ENCODE peak calls at places on chromosome 9, in four cellular contexts. M, A, B and O are unnamed samples.

GRCh38 chr9:82540175-82540574 is 522.8 kb downstream of the RASEF start:
- DNase-seq in M (no peak), A (no peak), B (no peak), O (no peak)

GRCh38 chr9:108617661-108618060 is 238.1 kb downstream of the ACTL7B start:
- DNase-seq in M (no peak), A (no peak), B (no peak), O (no peak)

GRCh38 chr9:136138566-136138965 is 19.9 kb upstream of the TMEM250 start:
- DNase-seq in M (peak; percentile 49), A (no peak), B (no peak), O (no peak)

GRCh38 chr9:106880081-106880480 is 17.1 kb downstream of the ZNF462 start:
- DNase-seq in M (no peak), A (no peak), B (no peak), O (no peak)

GRCh38 chr9:93579711-93580516 is 3.5 kb downstream of the PHF2 start:
- DNase-seq in M (peak; percentile 2), A (no peak), B (no peak), O (no peak)

GRCh38 chr9:37324261-37324683 is 98.2 kb upstream of the GRHPR start:
- DNase-seq in M (no peak), A (peak; percentile 43), B (no peak), O (peak; percentile 72)

GRCh38 chr9:27765266-27765665 is 192.0 kb upstream of the C9orf72 start:
- DNase-seq in M (no peak), A (no peak), B (no peak), O (no peak)

GRCh38 chr9:3043369-3043768 is 199.5 kb upstream of the PUM3 start:
- DNase-seq in M (no peak), A (no peak), B (peak; percentile 4), O (no peak)

GRCh38 chr9:16559418-16560188 is 310.9 kb downstream of the BNC2 start:
- DNase-seq in M (no peak), A (no peak), B (no peak), O (no peak)

GRCh38 chr9:122767821-122768220 is 20.9 kb upstream of the OR5C1 start:
- DNase-seq in M (no peak), A (no peak), B (no peak), O (no peak)

GRCh38 chr9:78783743-78784142 is 486.8 kb downstream of the PSAT1 start:
- DNase-seq in M (no peak), A (no peak), B (no peak), O (no peak)

GRCh38 chr9:73149371-73150067 is 2.1 kb upstream of the ANXA1 start:
- DNase-seq in M (no peak), A (peak; percentile 21), B (peak; percentile 86), O (peak; percentile 22)

GRCh38 chr9:36214571-36214970 is 23.9 kb downstream of the CLTA start:
- DNase-seq in M (no peak), A (no peak), B (peak; percentile 73), O (no peak)

GRCh38 chr9:29325855-29326254 is 1752.6 kb upstream of the C9orf72 start:
- DNase-seq in M (no peak), A (no peak), B (no peak), O (no peak)

GRCh38 chr9:34510032-34510431 is 12.8 kb downstream of the ENHO start:
- DNase-seq in M (no peak), A (no peak), B (no peak), O (no peak)

GRCh38 chr9:130522233-130522808 is 57.1 kb upstream of the FUBP3 start:
- DNase-seq in M (no peak), A (no peak), B (no peak), O (no peak)

GRCh38 chr9:97615439-97616072 is 17.6 kb downstream of the TSTD2 start:
- DNase-seq in M (peak; percentile 59), A (no peak), B (peak; percentile 66), O (no peak)

GRCh38 chr9:94545940-94546339 is 8.9 kb upstream of the PCAT7 start:
- DNase-seq in M (no peak), A (no peak), B (no peak), O (no peak)

GRCh38 chr9:68981825-68982224 is 32.1 kb downstream of the PRKACG start:
- DNase-seq in M (no peak), A (peak; percentile 83), B (no peak), O (no peak)

GRCh38 chr9:371349-371748 is 156.7 kb downstream of the DOCK8 start:
- DNase-seq in M (no peak), A (no peak), B (no peak), O (no peak)

GRCh38 chr9:126411225-126411947 is 84.8 kb downstream of the MVB12B start:
- DNase-seq in M (peak; percentile 63), A (peak; percentile 93), B (peak; percentile 55), O (peak; percentile 48)

GRCh38 chr9:98869866-98870265 is 62.4 kb downstream of the GALNT12 start:
- DNase-seq in M (no peak), A (no peak), B (no peak), O (no peak)

GRCh38 chr9:81563739-81564138 is 125.6 kb downstream of the TLE1 start:
- DNase-seq in M (no peak), A (no peak), B (no peak), O (no peak)

GRCh38 chr9:78865757-78866156 is 568.8 kb downstream of the PSAT1 start:
- DNase-seq in M (no peak), A (no peak), B (no peak), O (no peak)

GRCh38 chr9:118336952-118337349 is 632.7 kb downstream of the TLR4 start:
- DNase-seq in M (no peak), A (no peak), B (no peak), O (no peak)

GRCh38 chr9:129177791-129178578 is at the start of gene IER5L:
- DNase-seq in M (peak; percentile 91), A (no peak), B (peak; percentile 94), O (peak; percentile 88)

GRCh38 chr9:134968011-134968822 is 50.5 kb upstream of the FCN1 start:
- DNase-seq in M (no peak), A (no peak), B (no peak), O (no peak)

GRCh38 chr9:91036826-91037510 is 235.3 kb downstream of the SYK start:
- DNase-seq in M (peak; percentile 62), A (no peak), B (peak; percentile 84), O (peak; percentile 35)
- H3K4me3 ChIP-seq in M (no peak overlapping the region), A (no peak overlapping the region), B (no peak overlapping the region), O (no peak overlapping the region)

DNA sequence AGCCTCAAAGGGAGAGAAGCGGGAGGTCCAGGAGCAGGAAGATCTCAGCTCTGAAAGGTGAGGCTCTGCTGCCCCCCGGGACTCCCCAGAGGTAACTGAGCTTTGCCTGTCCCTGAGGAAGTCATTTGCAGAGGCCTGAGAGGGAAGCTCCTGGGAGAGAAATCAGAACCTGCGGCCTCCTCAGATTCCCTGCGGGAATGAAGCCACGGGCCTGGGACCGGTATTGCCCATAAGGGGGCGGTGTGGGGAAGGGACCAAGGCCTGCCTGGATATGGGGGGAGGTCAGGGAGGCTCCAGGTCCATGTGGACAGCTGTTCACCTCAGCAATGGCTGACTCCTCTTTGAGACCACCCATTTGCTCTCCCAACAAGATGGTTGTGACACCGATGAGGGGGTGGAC is 1.3 kb downstream of the SPATA31E1 start:
- DNase-seq in M (no peak), A (no peak), B (no peak), O (no peak)
- TF ChIP-seq CTCF in M (peak; percentile 8), A (no peak), B (no peak), O (peak; percentile 35)

GRCh38 chr9:70602364-70603019 is 188.0 kb upstream of the KLF9 start:
- DNase-seq in M (peak; percentile 45), A (peak; percentile 34), B (peak; percentile 88), O (no peak)

GRCh38 chr9:70597886-70598285 is 183.4 kb upstream of the KLF9 start:
- DNase-seq in M (no peak), A (no peak), B (no peak), O (no peak)

GRCh38 chr9:70601000-70601929 is 186.8 kb upstream of the KLF9 start:
- DNase-seq in M (no peak), A (no peak), B (peak; percentile 97), O (no peak)

GRCh38 chr9:70603020-70603411 is 188.6 kb upstream of the KLF9 start:
- DNase-seq in M (no peak), A (no peak), B (no peak), O (no peak)

DNA sequence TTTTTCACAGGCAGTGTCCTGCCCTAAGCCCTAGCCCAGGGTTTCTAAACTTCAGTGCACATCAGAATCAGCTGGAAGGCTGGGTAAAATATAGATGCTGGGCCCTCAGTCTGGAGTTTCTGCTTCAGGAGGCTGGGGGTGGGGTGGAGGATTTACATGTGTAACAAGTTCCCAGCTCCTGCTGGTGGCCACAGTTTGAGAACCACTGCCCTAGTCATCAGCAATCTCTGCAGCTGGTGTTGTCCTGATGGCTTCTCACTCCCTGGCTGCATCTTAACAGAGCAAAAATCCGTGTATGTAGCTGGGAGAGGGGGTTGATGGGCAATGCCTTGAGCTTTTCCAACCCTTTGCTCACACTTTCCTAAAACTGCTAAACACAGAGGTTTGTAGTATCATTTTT is 186.0 kb upstream of the KLF9 start:
- DNase-seq in M (no peak), A (no peak), B (peak; percentile 87), O (no peak)
- H3K4me3 ChIP-seq in M (no peak overlapping the region), A (no peak overlapping the region), B (no peak overlapping the region), O (no peak overlapping the region)

DNA sequence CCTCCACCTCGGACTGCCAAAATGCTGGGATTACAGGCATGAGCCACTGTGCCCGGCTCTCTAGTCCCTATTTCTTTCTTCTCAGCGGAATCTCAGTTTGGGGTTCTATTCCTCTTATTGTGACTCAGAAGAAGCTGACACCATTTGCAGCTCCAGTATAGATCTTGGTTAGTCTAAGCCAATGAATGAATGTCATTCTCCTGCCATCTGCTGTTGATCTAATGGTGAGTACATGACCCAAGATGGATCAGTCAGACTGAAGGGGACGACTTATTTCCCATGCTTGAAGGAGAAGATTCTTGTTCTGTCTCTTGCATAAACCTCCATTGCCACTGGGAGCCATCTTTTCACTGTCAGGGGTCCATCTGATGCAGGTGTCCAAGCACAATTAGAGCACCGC is 76.0 kb upstream of the KLF9 start:
- DNase-seq in M (no peak), A (no peak), B (no peak), O (no peak)
- TF ChIP-seq CTCF in M (no peak), A (no peak), B (no peak), O (no peak)

GRCh38 chr9:89179920-89180667 is 1.5 kb upstream of the SHC3 start:
- DNase-seq in M (peak; percentile 91), A (no peak), B (peak; percentile 94), O (peak; percentile 28)

GRCh38 chr9:89178162-89179120 is at the start of gene SHC3:
- DNase-seq in M (peak; percentile 77), A (no peak), B (peak; percentile 15), O (no peak)

GRCh38 chr9:89177021-89177400 is 1.6 kb downstream of the SHC3 start:
- DNase-seq in M (no peak), A (no peak), B (peak; percentile 36), O (no peak)

GRCh38 chr9:89177401-89178161 is 1.0 kb downstream of the SHC3 start:
- DNase-seq in M (no peak), A (no peak), B (peak; percentile 15), O (no peak)

DNA sequence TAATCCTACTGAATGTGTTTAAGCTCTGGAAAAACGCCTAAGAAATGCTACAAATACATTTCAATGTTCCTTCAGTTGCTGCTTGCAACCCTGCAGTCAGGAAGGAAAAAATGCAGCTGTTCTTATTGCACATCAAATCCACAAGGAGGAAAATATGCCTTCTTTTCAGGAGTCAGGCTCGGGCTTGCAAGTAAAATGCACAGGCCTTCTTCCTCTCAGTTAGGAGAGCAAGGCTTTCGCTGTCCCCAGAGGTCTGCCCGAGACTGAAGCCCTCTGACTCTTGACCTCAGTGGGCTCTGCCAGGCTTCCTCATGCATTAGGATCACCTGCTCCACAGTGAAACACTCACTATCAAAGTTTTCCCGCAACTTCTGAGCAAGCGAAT is 909 bp upstream of the SHC3 start:
- DNase-seq in M (no peak), A (no peak), B (peak; percentile 56), O (no peak)
- H3K4me3 ChIP-seq in M (peak overlapping the region; percentile 27), A (no peak overlapping the region), B (peak overlapping the region; percentile 57), O (peak overlapping the region; percentile 13)